ENCODE peak calls at places on chromosomes 12 and 14, in nine cellular contexts. One of them, this sample, is unnamed.

GRCh38 chr14:87899228-87899627 is 93.8 kb downstream of the GALC start:
- DNase-seq in IMR-90: no peak
- DNase-seq in heart right ventricle: no peak
- DNase-seq in uterus: no peak
- DNase-seq in pancreas: no peak
- DNase-seq in GM12878: no peak
- DNase-seq in sigmoid colon: no peak
- DNase-seq in tibial artery: no peak
- DNase-seq in testis: no peak
- DNase-seq in this sample: no peak

GRCh38 chr12:1787714-1788113 is 32.7 kb upstream of the LRTM2 start:
- DNase-seq in uterus: no peak
- DNase-seq in tibial artery: no peak
- DNase-seq in testis: no peak
- DNase-seq in IMR-90: no peak
- DNase-seq in GM12878: no peak
- DNase-seq in sigmoid colon: no peak
- DNase-seq in pancreas: no peak
- DNase-seq in heart right ventricle: no peak
- DNase-seq in this sample: no peak

GRCh38 chr14:55120466-55121144 is 8.4 kb upstream of the LGALS3 start:
- DNase-seq in uterus: no peak
- DNase-seq in heart right ventricle: no peak
- DNase-seq in pancreas: no peak
- DNase-seq in testis: no peak
- DNase-seq in GM12878: no peak
- DNase-seq in tibial artery: no peak
- DNase-seq in IMR-90: no peak
- DNase-seq in sigmoid colon: no peak
- DNase-seq in this sample: no peak

GRCh38 chr14:75657331-75657730 is 3.3 kb downstream of the ERG28 start:
- DNase-seq in GM12878: no peak
- DNase-seq in sigmoid colon: no peak
- DNase-seq in testis: no peak
- DNase-seq in pancreas: no peak
- DNase-seq in tibial artery: no peak
- DNase-seq in uterus: no peak
- DNase-seq in IMR-90: no peak
- DNase-seq in heart right ventricle: no peak
- DNase-seq in this sample: no peak

GRCh38 chr12:3520168-3520567 is 29.2 kb downstream of the PRMT8 start:
- DNase-seq in sigmoid colon: no peak
- DNase-seq in heart right ventricle: peak
- DNase-seq in IMR-90: no peak
- DNase-seq in pancreas: peak
- DNase-seq in GM12878: no peak
- DNase-seq in testis: no peak
- DNase-seq in uterus: no peak
- DNase-seq in tibial artery: no peak
- DNase-seq in this sample: peak

GRCh38 chr14:92651106-92651792 is 97.2 kb downstream of the LGMN start:
- DNase-seq in pancreas: peak
- DNase-seq in GM12878: peak
- DNase-seq in sigmoid colon: no peak
- DNase-seq in testis: peak
- DNase-seq in heart right ventricle: no peak
- DNase-seq in uterus: no peak
- DNase-seq in tibial artery: no peak
- DNase-seq in IMR-90: no peak
- DNase-seq in this sample: no peak

GRCh38 chr12:1932264-1932777 is 13.9 kb upstream of the CACNA2D4 start:
- DNase-seq in IMR-90: no peak
- DNase-seq in tibial artery: no peak
- DNase-seq in GM12878: no peak
- DNase-seq in heart right ventricle: peak
- DNase-seq in pancreas: no peak
- DNase-seq in sigmoid colon: peak
- DNase-seq in uterus: peak
- DNase-seq in testis: peak
- DNase-seq in this sample: no peak

GRCh38 chr12:25256005-25256404 is 5.3 kb upstream of the KRAS start:
- DNase-seq in pancreas: no peak
- DNase-seq in uterus: no peak
- DNase-seq in IMR-90: no peak
- DNase-seq in heart right ventricle: no peak
- DNase-seq in tibial artery: no peak
- DNase-seq in testis: no peak
- DNase-seq in GM12878: no peak
- DNase-seq in sigmoid colon: no peak
- DNase-seq in this sample: no peak

GRCh38 chr14:75150150-75150549 is 23.3 kb upstream of the NEK9 start:
- DNase-seq in pancreas: no peak
- DNase-seq in testis: no peak
- DNase-seq in uterus: no peak
- DNase-seq in sigmoid colon: no peak
- DNase-seq in heart right ventricle: no peak
- DNase-seq in IMR-90: no peak
- DNase-seq in tibial artery: no peak
- DNase-seq in GM12878: no peak
- DNase-seq in this sample: no peak

GRCh38 chr14:51609987-51610283 is 41.8 kb upstream of the FRMD6 start:
- DNase-seq in sigmoid colon: no peak
- DNase-seq in GM12878: no peak
- DNase-seq in pancreas: no peak
- DNase-seq in tibial artery: no peak
- DNase-seq in uterus: peak
- DNase-seq in heart right ventricle: no peak
- DNase-seq in testis: no peak
- DNase-seq in IMR-90: peak
- DNase-seq in this sample: no peak

GRCh38 chr14:103547455-103547940 is 15.0 kb downstream of the BAG5 start:
- DNase-seq in testis: no peak
- DNase-seq in IMR-90: no peak
- DNase-seq in sigmoid colon: no peak
- DNase-seq in uterus: no peak
- DNase-seq in GM12878: no peak
- DNase-seq in tibial artery: no peak
- DNase-seq in pancreas: no peak
- DNase-seq in heart right ventricle: no peak
- DNase-seq in this sample: no peak

GRCh38 chr14:65846469-65846868 is 433.9 kb downstream of the FUT8 start:
- DNase-seq in IMR-90: no peak
- DNase-seq in pancreas: no peak
- DNase-seq in sigmoid colon: no peak
- DNase-seq in tibial artery: no peak
- DNase-seq in GM12878: no peak
- DNase-seq in testis: no peak
- DNase-seq in heart right ventricle: no peak
- DNase-seq in uterus: no peak
- DNase-seq in this sample: no peak

GRCh38 chr12:103880299-103881142 is 39.5 kb upstream of the NT5DC3 start:
- DNase-seq in IMR-90: no peak
- DNase-seq in heart right ventricle: no peak
- DNase-seq in uterus: no peak
- DNase-seq in GM12878: peak
- DNase-seq in sigmoid colon: no peak
- DNase-seq in pancreas: no peak
- DNase-seq in tibial artery: no peak
- DNase-seq in testis: no peak
- DNase-seq in this sample: no peak

GRCh38 chr14:33475623-33476022 is 475.3 kb downstream of the EGLN3 start:
- DNase-seq in tibial artery: peak
- DNase-seq in sigmoid colon: no peak
- DNase-seq in testis: peak
- DNase-seq in GM12878: no peak
- DNase-seq in heart right ventricle: peak
- DNase-seq in pancreas: no peak
- DNase-seq in uterus: no peak
- DNase-seq in IMR-90: no peak
- DNase-seq in this sample: peak

GRCh38 chr12:51345681-51346080 is 798 bp downstream of the CELA1 start:
- DNase-seq in tibial artery: no peak
- DNase-seq in pancreas: no peak
- DNase-seq in sigmoid colon: no peak
- DNase-seq in GM12878: no peak
- DNase-seq in IMR-90: peak
- DNase-seq in uterus: no peak
- DNase-seq in testis: no peak
- DNase-seq in heart right ventricle: no peak
- DNase-seq in this sample: no peak

GRCh38 chr12:119796292-119796691 is 80.8 kb downstream of the CIT start:
- DNase-seq in pancreas: no peak
- DNase-seq in testis: no peak
- DNase-seq in tibial artery: no peak
- DNase-seq in IMR-90: no peak
- DNase-seq in heart right ventricle: no peak
- DNase-seq in uterus: no peak
- DNase-seq in GM12878: no peak
- DNase-seq in sigmoid colon: no peak
- DNase-seq in this sample: no peak

GRCh38 chr14:101176535-101177205 is 273.1 kb upstream of the RTL1 start:
- DNase-seq in uterus: peak
- DNase-seq in pancreas: no peak
- DNase-seq in tibial artery: no peak
- DNase-seq in heart right ventricle: no peak
- DNase-seq in GM12878: no peak
- DNase-seq in IMR-90: no peak
- DNase-seq in sigmoid colon: no peak
- DNase-seq in testis: no peak
- DNase-seq in this sample: no peak

GRCh38 chr12:93902736-93903562 is 225.8 kb downstream of the CRADD start:
- DNase-seq in IMR-90: no peak
- DNase-seq in uterus: no peak
- DNase-seq in heart right ventricle: no peak
- DNase-seq in GM12878: no peak
- DNase-seq in sigmoid colon: no peak
- DNase-seq in tibial artery: no peak
- DNase-seq in testis: no peak
- DNase-seq in pancreas: no peak
- DNase-seq in this sample: no peak

GRCh38 chr12:27333311-27334009 is 824 bp downstream of the BMAL2 start:
- DNase-seq in sigmoid colon: peak
- DNase-seq in testis: peak
- DNase-seq in heart right ventricle: no peak
- DNase-seq in GM12878: no peak
- DNase-seq in IMR-90: no peak
- DNase-seq in tibial artery: peak
- DNase-seq in pancreas: peak
- DNase-seq in uterus: no peak
- DNase-seq in this sample: peak

GRCh38 chr12:24838531-24838950 is 110.4 kb downstream of the BCAT1 start:
- DNase-seq in tibial artery: peak
- DNase-seq in pancreas: peak
- DNase-seq in IMR-90: peak
- DNase-seq in sigmoid colon: peak
- DNase-seq in GM12878: peak
- DNase-seq in heart right ventricle: peak
- DNase-seq in uterus: peak
- DNase-seq in testis: peak
- DNase-seq in this sample: no peak

GRCh38 chr14:36373982-36374673 is 53.7 kb upstream of the MBIP start:
- DNase-seq in uterus: peak
- DNase-seq in GM12878: peak
- DNase-seq in pancreas: peak
- DNase-seq in tibial artery: peak
- DNase-seq in IMR-90: peak
- DNase-seq in heart right ventricle: peak
- DNase-seq in testis: peak
- DNase-seq in sigmoid colon: peak
- DNase-seq in this sample: peak
- TF ChIP-seq CTCF in uterus: peak
- TF ChIP-seq CTCF in GM12878: peak
- TF ChIP-seq CTCF in pancreas: peak
- TF ChIP-seq CTCF in tibial artery: peak
- TF ChIP-seq CTCF in IMR-90: peak
- TF ChIP-seq CTCF in heart right ventricle: peak
- TF ChIP-seq CTCF in testis: no peak
- TF ChIP-seq CTCF in sigmoid colon: peak
- TF ChIP-seq CTCF in this sample: peak

DNA sequence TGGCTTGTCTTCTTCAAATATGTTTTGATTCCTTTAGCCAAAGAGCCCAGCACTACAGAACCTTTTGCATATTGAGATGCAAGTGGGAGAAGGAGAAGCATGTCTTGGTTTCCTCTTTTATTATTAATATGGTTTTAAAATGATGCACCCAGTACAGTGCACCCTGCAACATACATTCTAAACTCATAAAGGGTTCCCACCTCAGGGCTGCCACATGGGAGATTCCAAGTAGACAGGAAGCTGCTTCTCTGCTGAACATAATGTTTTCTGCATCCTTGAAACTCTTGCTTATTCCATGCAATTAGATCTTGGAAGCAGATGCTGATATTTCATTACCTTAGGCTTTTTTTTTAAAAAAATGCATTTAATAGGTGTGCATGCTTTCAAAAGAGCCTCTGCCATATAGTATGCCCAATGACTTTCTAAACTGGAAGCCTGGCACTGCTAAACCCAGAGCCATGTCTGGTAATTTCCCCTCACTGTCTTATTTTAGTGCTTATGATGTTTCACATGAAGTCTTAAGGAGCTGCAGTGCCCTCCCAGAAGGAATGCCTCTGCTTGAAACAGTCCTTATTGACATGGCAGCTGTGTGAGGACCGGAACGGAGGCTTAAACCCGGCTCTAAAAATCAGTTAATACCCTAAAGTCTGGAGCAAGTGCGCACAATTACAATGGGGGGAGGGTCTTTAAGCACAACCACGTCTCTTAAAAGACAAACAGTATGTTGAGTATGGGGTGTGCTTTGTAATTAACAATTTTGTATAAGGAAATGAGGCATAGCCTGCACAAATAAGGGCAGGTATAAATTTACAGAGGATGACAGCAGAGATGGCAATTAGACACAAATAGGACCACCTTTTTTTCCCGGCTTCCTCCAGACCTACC is 2.0 kb upstream of the SIX1 start:
- DNase-seq in sigmoid colon: no peak
- DNase-seq in pancreas: no peak
- DNase-seq in IMR-90: no peak
- DNase-seq in testis: no peak
- DNase-seq in uterus: no peak
- DNase-seq in tibial artery: no peak
- DNase-seq in GM12878: no peak
- DNase-seq in heart right ventricle: no peak
- DNase-seq in this sample: no peak
- H3K27ac ChIP-seq in sigmoid colon: no peak
- H3K27ac ChIP-seq in pancreas: no peak
- H3K27ac ChIP-seq in IMR-90: no peak
- H3K27ac ChIP-seq in testis: no peak
- H3K27ac ChIP-seq in uterus: no peak
- H3K27ac ChIP-seq in tibial artery: no peak
- H3K27ac ChIP-seq in GM12878: no peak
- H3K27ac ChIP-seq in heart right ventricle: no peak
- H3K27ac ChIP-seq in this sample: no peak

GRCh38 chr12:112939761-112940357 is 1.6 kb downstream of the OAS3 start:
- DNase-seq in heart right ventricle: no peak
- DNase-seq in tibial artery: no peak
- DNase-seq in GM12878: peak
- DNase-seq in IMR-90: no peak
- DNase-seq in testis: no peak
- DNase-seq in pancreas: no peak
- DNase-seq in sigmoid colon: no peak
- DNase-seq in uterus: no peak
- DNase-seq in this sample: no peak
- H3K4me3 ChIP-seq in heart right ventricle: peak
- H3K4me3 ChIP-seq in tibial artery: no peak
- H3K4me3 ChIP-seq in GM12878: peak
- H3K4me3 ChIP-seq in IMR-90: no peak
- H3K4me3 ChIP-seq in testis: no peak
- H3K4me3 ChIP-seq in pancreas: no peak
- H3K4me3 ChIP-seq in sigmoid colon: no peak
- H3K4me3 ChIP-seq in uterus: no peak
- H3K4me3 ChIP-seq in this sample: peak

GRCh38 chr12:108602961-108603704 is 5.2 kb upstream of the TMEM119 start:
- DNase-seq in pancreas: no peak
- DNase-seq in IMR-90: no peak
- DNase-seq in testis: no peak
- DNase-seq in GM12878: no peak
- DNase-seq in uterus: no peak
- DNase-seq in heart right ventricle: no peak
- DNase-seq in tibial artery: no peak
- DNase-seq in sigmoid colon: no peak
- DNase-seq in this sample: no peak
- TF ChIP-seq CTCF in pancreas: no peak
- TF ChIP-seq CTCF in IMR-90: no peak
- TF ChIP-seq CTCF in testis: no peak
- TF ChIP-seq CTCF in GM12878: no peak
- TF ChIP-seq CTCF in uterus: no peak
- TF ChIP-seq CTCF in heart right ventricle: no peak
- TF ChIP-seq CTCF in tibial artery: no peak
- TF ChIP-seq CTCF in sigmoid colon: no peak
- TF ChIP-seq CTCF in this sample: no peak